ENCODE peak calls at places on chromosomes 11 and 22, in four cellular contexts. One of them, this sample, is unnamed.

GRCh38 chr11:18780896-18781295 is 10.7 kb downstream of the PTPN5 start:
- DNase-seq in H54: no peak
- DNase-seq in left ventricle myocardium inferior: no peak
- DNase-seq in NCI-H1105: no peak
- DNase-seq in this sample: no peak

GRCh38 chr11:131253142-131253884 is 117.1 kb upstream of the NTM start:
- DNase-seq in H54: no peak
- DNase-seq in left ventricle myocardium inferior: no peak
- DNase-seq in NCI-H1105: no peak
- DNase-seq in this sample: no peak

GRCh38 chr11:123628936-123629683 is 25.3 kb downstream of the SCN3B start:
- DNase-seq in H54: no peak
- DNase-seq in left ventricle myocardium inferior: peak; percentile 57
- DNase-seq in NCI-H1105: no peak
- DNase-seq in this sample: peak; percentile 84

GRCh38 chr11:68275721-68276488 is 4.1 kb upstream of the C11orf24 start:
- DNase-seq in H54: no peak
- DNase-seq in left ventricle myocardium inferior: no peak
- DNase-seq in NCI-H1105: no peak
- DNase-seq in this sample: no peak

GRCh38 chr11:110525883-110526282 is 96.1 kb downstream of the FDX1 start:
- DNase-seq in H54: no peak
- DNase-seq in left ventricle myocardium inferior: no peak
- DNase-seq in NCI-H1105: peak; percentile 87
- DNase-seq in this sample: peak; percentile 92

GRCh38 chr22:17841836-17842235 is 67.6 kb upstream of the BID start:
- DNase-seq in H54: no peak
- DNase-seq in left ventricle myocardium inferior: no peak
- DNase-seq in NCI-H1105: no peak
- DNase-seq in this sample: no peak

GRCh38 chr11:60912223-60912850 is 1.6 kb upstream of the TMEM109 start:
- DNase-seq in H54: no peak
- DNase-seq in left ventricle myocardium inferior: no peak
- DNase-seq in NCI-H1105: no peak
- DNase-seq in this sample: no peak

GRCh38 chr22:42277988-42278776 is 7.7 kb upstream of the TCF20 start:
- DNase-seq in H54: no peak
- DNase-seq in left ventricle myocardium inferior: no peak
- DNase-seq in NCI-H1105: no peak
- DNase-seq in this sample: no peak

GRCh38 chr11:23138761-23139160 is 278.5 kb upstream of the CCDC179 start:
- DNase-seq in H54: no peak
- DNase-seq in left ventricle myocardium inferior: no peak
- DNase-seq in NCI-H1105: no peak
- DNase-seq in this sample: no peak

GRCh38 chr11:35049906-35050531 is 89.0 kb upstream of the CD44 start:
- DNase-seq in H54: no peak
- DNase-seq in left ventricle myocardium inferior: no peak
- DNase-seq in NCI-H1105: no peak
- DNase-seq in this sample: no peak

GRCh38 chr11:17036666-17037658 is 22.7 kb upstream of the PLEKHA7 start:
- DNase-seq in H54: no peak
- DNase-seq in left ventricle myocardium inferior: no peak
- DNase-seq in NCI-H1105: no peak
- DNase-seq in this sample: no peak

GRCh38 chr11:118789501-118790356 is 1.2 kb downstream of the DDX6 start:
- DNase-seq in H54: no peak
- DNase-seq in left ventricle myocardium inferior: no peak
- DNase-seq in NCI-H1105: peak; percentile 65
- DNase-seq in this sample: no peak

GRCh38 chr11:120807414-120808150 is 216.3 kb upstream of the TBCEL start:
- DNase-seq in H54: peak; percentile 76
- DNase-seq in left ventricle myocardium inferior: no peak
- DNase-seq in NCI-H1105: no peak
- DNase-seq in this sample: peak; percentile 95

GRCh38 chr11:78811622-78812021 is 237.0 kb upstream of the NARS2 start:
- DNase-seq in H54: no peak
- DNase-seq in left ventricle myocardium inferior: no peak
- DNase-seq in NCI-H1105: no peak
- DNase-seq in this sample: peak; percentile 24

GRCh38 chr11:7665473-7666291 is 7.6 kb downstream of the CYB5R2 start:
- DNase-seq in H54: peak; percentile 98
- DNase-seq in left ventricle myocardium inferior: peak; percentile 68
- DNase-seq in NCI-H1105: peak; percentile 55
- DNase-seq in this sample: peak; percentile 44

GRCh38 chr22:31947296-31947695 is 3.0 kb downstream of the YWHAH start:
- DNase-seq in H54: no peak
- DNase-seq in left ventricle myocardium inferior: no peak
- DNase-seq in NCI-H1105: no peak
- DNase-seq in this sample: no peak

GRCh38 chr22:21963286-21963685 is 10.6 kb upstream of the PPM1F start:
- DNase-seq in H54: no peak
- DNase-seq in left ventricle myocardium inferior: no peak
- DNase-seq in NCI-H1105: no peak
- DNase-seq in this sample: no peak

GRCh38 chr22:20079745-20080444 is at the start of gene DGCR8:
- DNase-seq in H54: peak; percentile 89
- DNase-seq in left ventricle myocardium inferior: peak; percentile 94
- DNase-seq in NCI-H1105: peak; percentile 93
- DNase-seq in this sample: peak; percentile 93

GRCh38 chr11:66706989-66707388 is 22.0 kb downstream of the SPTBN2 start:
- DNase-seq in H54: no peak
- DNase-seq in left ventricle myocardium inferior: no peak
- DNase-seq in NCI-H1105: no peak
- DNase-seq in this sample: no peak

GRCh38 chr11:108857382-108857781 is 192.5 kb downstream of the DDX10 start:
- DNase-seq in H54: no peak
- DNase-seq in left ventricle myocardium inferior: peak; percentile 40
- DNase-seq in NCI-H1105: no peak
- DNase-seq in this sample: no peak

GRCh38 chr22:50523806-50524663 is 1.4 kb downstream of the SCO2 start:
- DNase-seq in H54: no peak
- DNase-seq in left ventricle myocardium inferior: no peak
- DNase-seq in NCI-H1105: no peak
- DNase-seq in this sample: no peak

GRCh38 chr22:27086728-27087450 is 429.5 kb downstream of the MIAT start:
- DNase-seq in H54: no peak
- DNase-seq in left ventricle myocardium inferior: no peak
- DNase-seq in NCI-H1105: no peak
- DNase-seq in this sample: no peak

GRCh38 chr11:126485021-126485781 is 129.7 kb downstream of the ST3GAL4 start:
- DNase-seq in H54: no peak
- DNase-seq in left ventricle myocardium inferior: no peak
- DNase-seq in NCI-H1105: no peak
- DNase-seq in this sample: peak; percentile 81

GRCh38 chr11:31956310-31956709 is 134.6 kb upstream of the RCN1 start:
- DNase-seq in H54: no peak
- DNase-seq in left ventricle myocardium inferior: no peak
- DNase-seq in NCI-H1105: no peak
- DNase-seq in this sample: peak; percentile 36

GRCh38 chr11:84173078-84173477 is 886.9 kb upstream of the CCDC90B start:
- DNase-seq in H54: no peak
- DNase-seq in left ventricle myocardium inferior: no peak
- DNase-seq in NCI-H1105: no peak
- DNase-seq in this sample: no peak

GRCh38 chr11:131198646-131199285 is 171.6 kb upstream of the NTM start:
- DNase-seq in H54: no peak
- DNase-seq in left ventricle myocardium inferior: no peak
- DNase-seq in NCI-H1105: no peak
- DNase-seq in this sample: no peak

GRCh38 chr11:114285599-114285998 is 10.6 kb upstream of the NNMT start:
- DNase-seq in H54: no peak
- DNase-seq in left ventricle myocardium inferior: no peak
- DNase-seq in NCI-H1105: no peak
- DNase-seq in this sample: peak; percentile 58

GRCh38 chr22:20239951-20240773 is 28.0 kb downstream of the RTN4R start:
- DNase-seq in H54: no peak
- DNase-seq in left ventricle myocardium inferior: peak; percentile 29
- DNase-seq in NCI-H1105: no peak
- DNase-seq in this sample: no peak

GRCh38 chr22:39220450-39220849 is 24.3 kb downstream of the PDGFB start:
- DNase-seq in H54: no peak
- DNase-seq in left ventricle myocardium inferior: no peak
- DNase-seq in NCI-H1105: no peak
- DNase-seq in this sample: no peak

GRCh38 chr11:134224710-134225662 is 515 bp downstream of the VPS26B start:
- DNase-seq in H54: peak; percentile 31
- DNase-seq in left ventricle myocardium inferior: peak; percentile 70
- DNase-seq in NCI-H1105: peak; percentile 56
- DNase-seq in this sample: peak; percentile 7

GRCh38 chr11:71252782-71253730 is 679 bp upstream of the SHANK2 start:
- DNase-seq in H54: no peak
- DNase-seq in left ventricle myocardium inferior: no peak
- DNase-seq in NCI-H1105: no peak
- DNase-seq in this sample: peak; percentile 68

GRCh38 chr22:24741769-24742168 is 32.8 kb downstream of the PIWIL3 start:
- DNase-seq in H54: no peak
- DNase-seq in left ventricle myocardium inferior: no peak
- DNase-seq in NCI-H1105: no peak
- DNase-seq in this sample: no peak

GRCh38 chr11:124798991-124799383 is 1.2 kb downstream of the MSANTD2 start:
- DNase-seq in H54: no peak
- DNase-seq in left ventricle myocardium inferior: no peak
- DNase-seq in NCI-H1105: no peak
- DNase-seq in this sample: peak; percentile 77

GRCh38 chr22:45550416-45550815 is 47.7 kb downstream of the FBLN1 start:
- DNase-seq in H54: no peak
- DNase-seq in left ventricle myocardium inferior: no peak
- DNase-seq in NCI-H1105: no peak
- DNase-seq in this sample: no peak

This sample was measured in IMR-90.